ENCODE peak calls at places on chromosomes 16 and 17, in four cellular contexts. One of them, this sample, is unnamed.

GRCh38 chr17:80352991-80353665 is 61.8 kb upstream of the ENDOV start:
- DNase-seq in AML-193: no peak
- DNase-seq in cardiac fibroblast: no peak
- DNase-seq in stimulated activated CD8-positive, alpha-beta memory T cell treated with anti-CD3 and anti-CD28 coated beads, Interleukin-7, amount 100 ng/mL, for 24 hours: no peak
- DNase-seq in this sample: no peak

GRCh38 chr16:46908540-46909372 is 24.6 kb downstream of the GPT2 start:
- DNase-seq in AML-193: peak; percentile 38
- DNase-seq in cardiac fibroblast: peak; percentile 75
- DNase-seq in stimulated activated CD8-positive, alpha-beta memory T cell treated with anti-CD3 and anti-CD28 coated beads, Interleukin-7, amount 100 ng/mL, for 24 hours: peak; percentile 28
- DNase-seq in this sample: no peak

GRCh38 chr16:73154063-73154870 is 106.3 kb upstream of the ZFHX3 start:
- DNase-seq in AML-193: peak; percentile 99
- DNase-seq in cardiac fibroblast: no peak
- DNase-seq in stimulated activated CD8-positive, alpha-beta memory T cell treated with anti-CD3 and anti-CD28 coated beads, Interleukin-7, amount 100 ng/mL, for 24 hours: no peak
- DNase-seq in this sample: no peak

GRCh38 chr17:46026045-46026814 is 27.2 kb downstream of the STH start:
- DNase-seq in AML-193: no peak
- DNase-seq in cardiac fibroblast: no peak
- DNase-seq in stimulated activated CD8-positive, alpha-beta memory T cell treated with anti-CD3 and anti-CD28 coated beads, Interleukin-7, amount 100 ng/mL, for 24 hours: no peak
- DNase-seq in this sample: no peak

GRCh38 chr17:48011405-48012150 is 26.0 kb downstream of the COPZ2 start:
- DNase-seq in AML-193: peak; percentile 50
- DNase-seq in cardiac fibroblast: peak; percentile 53
- DNase-seq in stimulated activated CD8-positive, alpha-beta memory T cell treated with anti-CD3 and anti-CD28 coated beads, Interleukin-7, amount 100 ng/mL, for 24 hours: no peak
- DNase-seq in this sample: no peak

GRCh38 chr17:76598004-76598439 is 12.4 kb upstream of the ST6GALNAC2 start:
- DNase-seq in AML-193: peak; percentile 95
- DNase-seq in cardiac fibroblast: no peak
- DNase-seq in stimulated activated CD8-positive, alpha-beta memory T cell treated with anti-CD3 and anti-CD28 coated beads, Interleukin-7, amount 100 ng/mL, for 24 hours: no peak
- DNase-seq in this sample: no peak

GRCh38 chr17:82187500-82187899 is 25.1 kb downstream of the CCDC57 start:
- DNase-seq in AML-193: no peak
- DNase-seq in cardiac fibroblast: no peak
- DNase-seq in stimulated activated CD8-positive, alpha-beta memory T cell treated with anti-CD3 and anti-CD28 coated beads, Interleukin-7, amount 100 ng/mL, for 24 hours: no peak
- DNase-seq in this sample: no peak

GRCh38 chr17:43314582-43314981 is 80.8 kb upstream of the RNU2-1 start:
- DNase-seq in AML-193: no peak
- DNase-seq in cardiac fibroblast: no peak
- DNase-seq in stimulated activated CD8-positive, alpha-beta memory T cell treated with anti-CD3 and anti-CD28 coated beads, Interleukin-7, amount 100 ng/mL, for 24 hours: no peak
- DNase-seq in this sample: no peak

GRCh38 chr16:1178295-1178910 is 25.5 kb downstream of the CACNA1H start:
- DNase-seq in AML-193: no peak
- DNase-seq in cardiac fibroblast: no peak
- DNase-seq in stimulated activated CD8-positive, alpha-beta memory T cell treated with anti-CD3 and anti-CD28 coated beads, Interleukin-7, amount 100 ng/mL, for 24 hours: no peak
- DNase-seq in this sample: no peak

GRCh38 chr17:1398900-1399299 is 1.1 kb downstream of the YWHAE start:
- DNase-seq in AML-193: no peak
- DNase-seq in cardiac fibroblast: peak; percentile 59
- DNase-seq in stimulated activated CD8-positive, alpha-beta memory T cell treated with anti-CD3 and anti-CD28 coated beads, Interleukin-7, amount 100 ng/mL, for 24 hours: peak; percentile 3
- DNase-seq in this sample: no peak

GRCh38 chr16:1032607-1033006 is 39.9 kb upstream of the SSTR5 start:
- DNase-seq in AML-193: no peak
- DNase-seq in cardiac fibroblast: no peak
- DNase-seq in stimulated activated CD8-positive, alpha-beta memory T cell treated with anti-CD3 and anti-CD28 coated beads, Interleukin-7, amount 100 ng/mL, for 24 hours: no peak
- DNase-seq in this sample: no peak

GRCh38 chr17:78258323-78259229 is 27.1 kb downstream of the TMEM235 start:
- DNase-seq in AML-193: peak; percentile 18
- DNase-seq in cardiac fibroblast: no peak
- DNase-seq in stimulated activated CD8-positive, alpha-beta memory T cell treated with anti-CD3 and anti-CD28 coated beads, Interleukin-7, amount 100 ng/mL, for 24 hours: peak; percentile 40
- DNase-seq in this sample: no peak

GRCh38 chr16:24036614-24037013 is 200.8 kb downstream of the PRKCB start:
- DNase-seq in AML-193: peak; percentile 14
- DNase-seq in cardiac fibroblast: peak; percentile 63
- DNase-seq in stimulated activated CD8-positive, alpha-beta memory T cell treated with anti-CD3 and anti-CD28 coated beads, Interleukin-7, amount 100 ng/mL, for 24 hours: no peak
- DNase-seq in this sample: no peak

GRCh38 chr17:47987240-47987835 is 16.4 kb downstream of the CDK5RAP3 start:
- DNase-seq in AML-193: no peak
- DNase-seq in cardiac fibroblast: no peak
- DNase-seq in stimulated activated CD8-positive, alpha-beta memory T cell treated with anti-CD3 and anti-CD28 coated beads, Interleukin-7, amount 100 ng/mL, for 24 hours: no peak
- DNase-seq in this sample: no peak

GRCh38 chr16:58365623-58366022 is 26.6 kb upstream of the GINS3 start:
- DNase-seq in AML-193: no peak
- DNase-seq in cardiac fibroblast: no peak
- DNase-seq in stimulated activated CD8-positive, alpha-beta memory T cell treated with anti-CD3 and anti-CD28 coated beads, Interleukin-7, amount 100 ng/mL, for 24 hours: no peak
- DNase-seq in this sample: no peak

GRCh38 chr17:42744283-42744805 is 496 bp downstream of the EZH1 start:
- DNase-seq in AML-193: peak; percentile 54
- DNase-seq in cardiac fibroblast: peak; percentile 59
- DNase-seq in stimulated activated CD8-positive, alpha-beta memory T cell treated with anti-CD3 and anti-CD28 coated beads, Interleukin-7, amount 100 ng/mL, for 24 hours: peak; percentile 46
- DNase-seq in this sample: peak; percentile 94

GRCh38 chr16:68592466-68593337 is 52.4 kb upstream of the CDH3 start:
- DNase-seq in AML-193: peak; percentile 6
- DNase-seq in cardiac fibroblast: peak; percentile 28
- DNase-seq in stimulated activated CD8-positive, alpha-beta memory T cell treated with anti-CD3 and anti-CD28 coated beads, Interleukin-7, amount 100 ng/mL, for 24 hours: no peak
- DNase-seq in this sample: no peak

GRCh38 chr16:20879175-20880053 is 20.7 kb downstream of the DCUN1D3 start:
- DNase-seq in AML-193: peak; percentile 1
- DNase-seq in cardiac fibroblast: peak; percentile 65
- DNase-seq in stimulated activated CD8-positive, alpha-beta memory T cell treated with anti-CD3 and anti-CD28 coated beads, Interleukin-7, amount 100 ng/mL, for 24 hours: no peak
- DNase-seq in this sample: no peak

GRCh38 chr17:71900830-71901229 is 220.0 kb upstream of the SOX9 start:
- DNase-seq in AML-193: no peak
- DNase-seq in cardiac fibroblast: peak; percentile 37
- DNase-seq in stimulated activated CD8-positive, alpha-beta memory T cell treated with anti-CD3 and anti-CD28 coated beads, Interleukin-7, amount 100 ng/mL, for 24 hours: no peak
- DNase-seq in this sample: no peak

GRCh38 chr16:61042736-61043135 is 993.5 kb downstream of the CDH8 start:
- DNase-seq in AML-193: no peak
- DNase-seq in cardiac fibroblast: peak; percentile 0
- DNase-seq in stimulated activated CD8-positive, alpha-beta memory T cell treated with anti-CD3 and anti-CD28 coated beads, Interleukin-7, amount 100 ng/mL, for 24 hours: no peak
- DNase-seq in this sample: no peak

GRCh38 chr16:84722068-84722467 is 22.3 kb downstream of the USP10 start:
- DNase-seq in AML-193: no peak
- DNase-seq in cardiac fibroblast: no peak
- DNase-seq in stimulated activated CD8-positive, alpha-beta memory T cell treated with anti-CD3 and anti-CD28 coated beads, Interleukin-7, amount 100 ng/mL, for 24 hours: no peak
- DNase-seq in this sample: no peak

GRCh38 chr17:3695723-3696411 is at the start of gene P2RX5:
- DNase-seq in AML-193: peak; percentile 3
- DNase-seq in cardiac fibroblast: peak; percentile 12
- DNase-seq in stimulated activated CD8-positive, alpha-beta memory T cell treated with anti-CD3 and anti-CD28 coated beads, Interleukin-7, amount 100 ng/mL, for 24 hours: no peak
- DNase-seq in this sample: no peak

GRCh38 chr17:4771519-4772234 is at the start of gene TM4SF5:
- DNase-seq in AML-193: no peak
- DNase-seq in cardiac fibroblast: no peak
- DNase-seq in stimulated activated CD8-positive, alpha-beta memory T cell treated with anti-CD3 and anti-CD28 coated beads, Interleukin-7, amount 100 ng/mL, for 24 hours: no peak
- DNase-seq in this sample: no peak

GRCh38 chr17:41684050-41684449 is 4.6 kb upstream of the EIF1 start:
- DNase-seq in AML-193: no peak
- DNase-seq in cardiac fibroblast: no peak
- DNase-seq in stimulated activated CD8-positive, alpha-beta memory T cell treated with anti-CD3 and anti-CD28 coated beads, Interleukin-7, amount 100 ng/mL, for 24 hours: no peak
- DNase-seq in this sample: no peak

GRCh38 chr16:55568151-55568693 is 1.7 kb downstream of the CAPNS2 start:
- DNase-seq in AML-193: no peak
- DNase-seq in cardiac fibroblast: peak; percentile 58
- DNase-seq in stimulated activated CD8-positive, alpha-beta memory T cell treated with anti-CD3 and anti-CD28 coated beads, Interleukin-7, amount 100 ng/mL, for 24 hours: no peak
- DNase-seq in this sample: no peak

GRCh38 chr17:76972046-76972641 is 103.9 kb downstream of the MGAT5B start:
- DNase-seq in AML-193: no peak
- DNase-seq in cardiac fibroblast: no peak
- DNase-seq in stimulated activated CD8-positive, alpha-beta memory T cell treated with anti-CD3 and anti-CD28 coated beads, Interleukin-7, amount 100 ng/mL, for 24 hours: no peak
- DNase-seq in this sample: no peak

GRCh38 chr17:29722411-29723198 is 99.9 kb upstream of the CORO6 start:
- DNase-seq in AML-193: peak; percentile 99
- DNase-seq in cardiac fibroblast: peak; percentile 95
- DNase-seq in stimulated activated CD8-positive, alpha-beta memory T cell treated with anti-CD3 and anti-CD28 coated beads, Interleukin-7, amount 100 ng/mL, for 24 hours: no peak
- DNase-seq in this sample: peak; percentile 92

GRCh38 chr17:62075308-62075815 is 10.3 kb upstream of the MED13 start:
- DNase-seq in AML-193: no peak
- DNase-seq in cardiac fibroblast: no peak
- DNase-seq in stimulated activated CD8-positive, alpha-beta memory T cell treated with anti-CD3 and anti-CD28 coated beads, Interleukin-7, amount 100 ng/mL, for 24 hours: no peak
- DNase-seq in this sample: no peak

GRCh38 chr17:43226393-43226792 is 2.0 kb downstream of the CCDC200 start:
- DNase-seq in AML-193: no peak
- DNase-seq in cardiac fibroblast: no peak
- DNase-seq in stimulated activated CD8-positive, alpha-beta memory T cell treated with anti-CD3 and anti-CD28 coated beads, Interleukin-7, amount 100 ng/mL, for 24 hours: no peak
- DNase-seq in this sample: no peak

GRCh38 chr17:22310717-22311686 is 618.7 kb downstream of the KCNJ18 start:
- DNase-seq in AML-193: no peak
- DNase-seq in cardiac fibroblast: no peak
- DNase-seq in stimulated activated CD8-positive, alpha-beta memory T cell treated with anti-CD3 and anti-CD28 coated beads, Interleukin-7, amount 100 ng/mL, for 24 hours: no peak
- DNase-seq in this sample: peak; percentile 68

GRCh38 chr16:56657555-56658430 is at the start of gene MT1F:
- DNase-seq in AML-193: peak; percentile 70
- DNase-seq in cardiac fibroblast: peak; percentile 24
- DNase-seq in stimulated activated CD8-positive, alpha-beta memory T cell treated with anti-CD3 and anti-CD28 coated beads, Interleukin-7, amount 100 ng/mL, for 24 hours: peak; percentile 61
- DNase-seq in this sample: no peak

GRCh38 chr16:55543470-55543869 is 23.0 kb upstream of the CAPNS2 start:
- DNase-seq in AML-193: no peak
- DNase-seq in cardiac fibroblast: peak; percentile 58
- DNase-seq in stimulated activated CD8-positive, alpha-beta memory T cell treated with anti-CD3 and anti-CD28 coated beads, Interleukin-7, amount 100 ng/mL, for 24 hours: no peak
- DNase-seq in this sample: no peak

GRCh38 chr16:70433456-70434103 is 5.3 kb downstream of the ST3GAL2 start:
- DNase-seq in AML-193: no peak
- DNase-seq in cardiac fibroblast: peak; percentile 80
- DNase-seq in stimulated activated CD8-positive, alpha-beta memory T cell treated with anti-CD3 and anti-CD28 coated beads, Interleukin-7, amount 100 ng/mL, for 24 hours: no peak
- DNase-seq in this sample: no peak

GRCh38 chr16:81583893-81584705 is 139.5 kb downstream of the CMIP start:
- DNase-seq in AML-193: no peak
- DNase-seq in cardiac fibroblast: peak; percentile 8
- DNase-seq in stimulated activated CD8-positive, alpha-beta memory T cell treated with anti-CD3 and anti-CD28 coated beads, Interleukin-7, amount 100 ng/mL, for 24 hours: no peak
- DNase-seq in this sample: no peak